ENCODE peak calls at places on chromosomes 12 and 14, in nine cellular contexts. One of them, this sample, is unnamed.

GRCh38 chr14:105851716-105852377 is 325.5 kb downstream of the TMEM121 start:
- DNase-seq in activated CD8-positive, alpha-beta memory T cell treated with anti-CD3 and anti-CD28 coated beads for 1 hour: no peak
- DNase-seq in stimulated activated CD4-positive, alpha-beta T cell treated with anti-CD3 and anti-CD28 coated beads, Interleukin-15, amount 100 ng/mL, for 24 hours: no peak
- DNase-seq in stimulated activated CD8-positive, alpha-beta memory T cell treated with anti-CD3 and anti-CD28 coated beads, Interleukin-4, amount 100 ng/mL, for 4 hours: no peak
- DNase-seq in hypothalamus: no peak
- DNase-seq in NCI-H1930: no peak
- DNase-seq in stimulated activated naive CD8-positive, alpha-beta T cell treated with anti-CD3 and anti-CD28 coated beads, Interleukin-15, Interleukin-2, amounts not matched to agents 100 U/mL and 50 U/mL, for 24 hours: no peak
- DNase-seq in naive thymus-derived CD8-positive, alpha-beta T cell: peak; percentile 59
- DNase-seq in GM23338: no peak
- DNase-seq in this sample: no peak

GRCh38 chr14:53786045-53786444 is 170.6 kb downstream of the BMP4 start:
- DNase-seq in activated CD8-positive, alpha-beta memory T cell treated with anti-CD3 and anti-CD28 coated beads for 1 hour: no peak
- DNase-seq in stimulated activated CD4-positive, alpha-beta T cell treated with anti-CD3 and anti-CD28 coated beads, Interleukin-15, amount 100 ng/mL, for 24 hours: no peak
- DNase-seq in stimulated activated CD8-positive, alpha-beta memory T cell treated with anti-CD3 and anti-CD28 coated beads, Interleukin-4, amount 100 ng/mL, for 4 hours: no peak
- DNase-seq in hypothalamus: no peak
- DNase-seq in NCI-H1930: no peak
- DNase-seq in stimulated activated naive CD8-positive, alpha-beta T cell treated with anti-CD3 and anti-CD28 coated beads, Interleukin-15, Interleukin-2, amounts not matched to agents 100 U/mL and 50 U/mL, for 24 hours: no peak
- DNase-seq in naive thymus-derived CD8-positive, alpha-beta T cell: no peak
- DNase-seq in GM23338: no peak
- DNase-seq in this sample: no peak

GRCh38 chr14:103097994-103098957 is 3.8 kb downstream of the EXOC3L4 start:
- DNase-seq in activated CD8-positive, alpha-beta memory T cell treated with anti-CD3 and anti-CD28 coated beads for 1 hour: no peak
- DNase-seq in stimulated activated CD4-positive, alpha-beta T cell treated with anti-CD3 and anti-CD28 coated beads, Interleukin-15, amount 100 ng/mL, for 24 hours: no peak
- DNase-seq in stimulated activated CD8-positive, alpha-beta memory T cell treated with anti-CD3 and anti-CD28 coated beads, Interleukin-4, amount 100 ng/mL, for 4 hours: no peak
- DNase-seq in hypothalamus: no peak
- DNase-seq in NCI-H1930: no peak
- DNase-seq in stimulated activated naive CD8-positive, alpha-beta T cell treated with anti-CD3 and anti-CD28 coated beads, Interleukin-15, Interleukin-2, amounts not matched to agents 100 U/mL and 50 U/mL, for 24 hours: no peak
- DNase-seq in naive thymus-derived CD8-positive, alpha-beta T cell: no peak
- DNase-seq in GM23338: no peak
- DNase-seq in this sample: no peak

GRCh38 chr14:103679351-103679750 is 35.9 kb downstream of the XRCC3 start:
- DNase-seq in activated CD8-positive, alpha-beta memory T cell treated with anti-CD3 and anti-CD28 coated beads for 1 hour: no peak
- DNase-seq in stimulated activated CD4-positive, alpha-beta T cell treated with anti-CD3 and anti-CD28 coated beads, Interleukin-15, amount 100 ng/mL, for 24 hours: peak; percentile 57
- DNase-seq in stimulated activated CD8-positive, alpha-beta memory T cell treated with anti-CD3 and anti-CD28 coated beads, Interleukin-4, amount 100 ng/mL, for 4 hours: no peak
- DNase-seq in hypothalamus: no peak
- DNase-seq in NCI-H1930: no peak
- DNase-seq in stimulated activated naive CD8-positive, alpha-beta T cell treated with anti-CD3 and anti-CD28 coated beads, Interleukin-15, Interleukin-2, amounts not matched to agents 100 U/mL and 50 U/mL, for 24 hours: peak; percentile 64
- DNase-seq in naive thymus-derived CD8-positive, alpha-beta T cell: no peak
- DNase-seq in GM23338: peak; percentile 62
- DNase-seq in this sample: no peak

GRCh38 chr12:92547906-92548305 is 154.9 kb upstream of the PLEKHG7 start:
- DNase-seq in activated CD8-positive, alpha-beta memory T cell treated with anti-CD3 and anti-CD28 coated beads for 1 hour: no peak
- DNase-seq in stimulated activated CD4-positive, alpha-beta T cell treated with anti-CD3 and anti-CD28 coated beads, Interleukin-15, amount 100 ng/mL, for 24 hours: no peak
- DNase-seq in stimulated activated CD8-positive, alpha-beta memory T cell treated with anti-CD3 and anti-CD28 coated beads, Interleukin-4, amount 100 ng/mL, for 4 hours: no peak
- DNase-seq in hypothalamus: no peak
- DNase-seq in NCI-H1930: no peak
- DNase-seq in stimulated activated naive CD8-positive, alpha-beta T cell treated with anti-CD3 and anti-CD28 coated beads, Interleukin-15, Interleukin-2, amounts not matched to agents 100 U/mL and 50 U/mL, for 24 hours: no peak
- DNase-seq in naive thymus-derived CD8-positive, alpha-beta T cell: no peak
- DNase-seq in GM23338: no peak
- DNase-seq in this sample: no peak

GRCh38 chr12:26195641-26196423 is 459 bp downstream of the SSPN start:
- DNase-seq in activated CD8-positive, alpha-beta memory T cell treated with anti-CD3 and anti-CD28 coated beads for 1 hour: no peak
- DNase-seq in stimulated activated CD4-positive, alpha-beta T cell treated with anti-CD3 and anti-CD28 coated beads, Interleukin-15, amount 100 ng/mL, for 24 hours: peak; percentile 17
- DNase-seq in stimulated activated CD8-positive, alpha-beta memory T cell treated with anti-CD3 and anti-CD28 coated beads, Interleukin-4, amount 100 ng/mL, for 4 hours: no peak
- DNase-seq in hypothalamus: peak; percentile 39
- DNase-seq in NCI-H1930: no peak
- DNase-seq in stimulated activated naive CD8-positive, alpha-beta T cell treated with anti-CD3 and anti-CD28 coated beads, Interleukin-15, Interleukin-2, amounts not matched to agents 100 U/mL and 50 U/mL, for 24 hours: peak; percentile 25
- DNase-seq in naive thymus-derived CD8-positive, alpha-beta T cell: no peak
- DNase-seq in GM23338: peak; percentile 65
- DNase-seq in this sample: no peak

GRCh38 chr12:130932061-130932650 is 21.6 kb upstream of the ADGRD1 start:
- DNase-seq in activated CD8-positive, alpha-beta memory T cell treated with anti-CD3 and anti-CD28 coated beads for 1 hour: no peak
- DNase-seq in stimulated activated CD4-positive, alpha-beta T cell treated with anti-CD3 and anti-CD28 coated beads, Interleukin-15, amount 100 ng/mL, for 24 hours: no peak
- DNase-seq in stimulated activated CD8-positive, alpha-beta memory T cell treated with anti-CD3 and anti-CD28 coated beads, Interleukin-4, amount 100 ng/mL, for 4 hours: no peak
- DNase-seq in hypothalamus: no peak
- DNase-seq in NCI-H1930: no peak
- DNase-seq in stimulated activated naive CD8-positive, alpha-beta T cell treated with anti-CD3 and anti-CD28 coated beads, Interleukin-15, Interleukin-2, amounts not matched to agents 100 U/mL and 50 U/mL, for 24 hours: no peak
- DNase-seq in naive thymus-derived CD8-positive, alpha-beta T cell: no peak
- DNase-seq in GM23338: no peak
- DNase-seq in this sample: no peak

GRCh38 chr14:24087004-24087403 is 7.1 kb upstream of the PCK2 start:
- DNase-seq in activated CD8-positive, alpha-beta memory T cell treated with anti-CD3 and anti-CD28 coated beads for 1 hour: no peak
- DNase-seq in stimulated activated CD4-positive, alpha-beta T cell treated with anti-CD3 and anti-CD28 coated beads, Interleukin-15, amount 100 ng/mL, for 24 hours: no peak
- DNase-seq in stimulated activated CD8-positive, alpha-beta memory T cell treated with anti-CD3 and anti-CD28 coated beads, Interleukin-4, amount 100 ng/mL, for 4 hours: no peak
- DNase-seq in hypothalamus: no peak
- DNase-seq in NCI-H1930: no peak
- DNase-seq in stimulated activated naive CD8-positive, alpha-beta T cell treated with anti-CD3 and anti-CD28 coated beads, Interleukin-15, Interleukin-2, amounts not matched to agents 100 U/mL and 50 U/mL, for 24 hours: no peak
- DNase-seq in naive thymus-derived CD8-positive, alpha-beta T cell: no peak
- DNase-seq in GM23338: no peak
- DNase-seq in this sample: no peak

GRCh38 chr14:91830777-91831176 is 36.6 kb downstream of the TC2N start:
- DNase-seq in activated CD8-positive, alpha-beta memory T cell treated with anti-CD3 and anti-CD28 coated beads for 1 hour: no peak
- DNase-seq in stimulated activated CD4-positive, alpha-beta T cell treated with anti-CD3 and anti-CD28 coated beads, Interleukin-15, amount 100 ng/mL, for 24 hours: no peak
- DNase-seq in stimulated activated CD8-positive, alpha-beta memory T cell treated with anti-CD3 and anti-CD28 coated beads, Interleukin-4, amount 100 ng/mL, for 4 hours: no peak
- DNase-seq in hypothalamus: peak; percentile 34
- DNase-seq in NCI-H1930: no peak
- DNase-seq in stimulated activated naive CD8-positive, alpha-beta T cell treated with anti-CD3 and anti-CD28 coated beads, Interleukin-15, Interleukin-2, amounts not matched to agents 100 U/mL and 50 U/mL, for 24 hours: no peak
- DNase-seq in naive thymus-derived CD8-positive, alpha-beta T cell: no peak
- DNase-seq in GM23338: peak; percentile 85
- DNase-seq in this sample: no peak

GRCh38 chr12:113061061-113061694 is 4.6 kb downstream of the DTX1 start:
- DNase-seq in activated CD8-positive, alpha-beta memory T cell treated with anti-CD3 and anti-CD28 coated beads for 1 hour: no peak
- DNase-seq in stimulated activated CD4-positive, alpha-beta T cell treated with anti-CD3 and anti-CD28 coated beads, Interleukin-15, amount 100 ng/mL, for 24 hours: no peak
- DNase-seq in stimulated activated CD8-positive, alpha-beta memory T cell treated with anti-CD3 and anti-CD28 coated beads, Interleukin-4, amount 100 ng/mL, for 4 hours: no peak
- DNase-seq in hypothalamus: no peak
- DNase-seq in NCI-H1930: no peak
- DNase-seq in stimulated activated naive CD8-positive, alpha-beta T cell treated with anti-CD3 and anti-CD28 coated beads, Interleukin-15, Interleukin-2, amounts not matched to agents 100 U/mL and 50 U/mL, for 24 hours: no peak
- DNase-seq in naive thymus-derived CD8-positive, alpha-beta T cell: no peak
- DNase-seq in GM23338: no peak
- DNase-seq in this sample: no peak

GRCh38 chr14:61625171-61625570 is 70.1 kb upstream of the HIF1A start:
- DNase-seq in activated CD8-positive, alpha-beta memory T cell treated with anti-CD3 and anti-CD28 coated beads for 1 hour: no peak
- DNase-seq in stimulated activated CD4-positive, alpha-beta T cell treated with anti-CD3 and anti-CD28 coated beads, Interleukin-15, amount 100 ng/mL, for 24 hours: no peak
- DNase-seq in stimulated activated CD8-positive, alpha-beta memory T cell treated with anti-CD3 and anti-CD28 coated beads, Interleukin-4, amount 100 ng/mL, for 4 hours: no peak
- DNase-seq in hypothalamus: no peak
- DNase-seq in NCI-H1930: no peak
- DNase-seq in stimulated activated naive CD8-positive, alpha-beta T cell treated with anti-CD3 and anti-CD28 coated beads, Interleukin-15, Interleukin-2, amounts not matched to agents 100 U/mL and 50 U/mL, for 24 hours: peak; percentile 17
- DNase-seq in naive thymus-derived CD8-positive, alpha-beta T cell: no peak
- DNase-seq in GM23338: no peak
- DNase-seq in this sample: no peak

GRCh38 chr12:78938341-78939084 is 73.9 kb downstream of the SYT1 start:
- DNase-seq in activated CD8-positive, alpha-beta memory T cell treated with anti-CD3 and anti-CD28 coated beads for 1 hour: no peak
- DNase-seq in stimulated activated CD4-positive, alpha-beta T cell treated with anti-CD3 and anti-CD28 coated beads, Interleukin-15, amount 100 ng/mL, for 24 hours: no peak
- DNase-seq in stimulated activated CD8-positive, alpha-beta memory T cell treated with anti-CD3 and anti-CD28 coated beads, Interleukin-4, amount 100 ng/mL, for 4 hours: no peak
- DNase-seq in hypothalamus: no peak
- DNase-seq in NCI-H1930: peak; percentile 88
- DNase-seq in stimulated activated naive CD8-positive, alpha-beta T cell treated with anti-CD3 and anti-CD28 coated beads, Interleukin-15, Interleukin-2, amounts not matched to agents 100 U/mL and 50 U/mL, for 24 hours: no peak
- DNase-seq in naive thymus-derived CD8-positive, alpha-beta T cell: no peak
- DNase-seq in GM23338: no peak
- DNase-seq in this sample: no peak

GRCh38 chr12:41293011-41293410 is 104.9 kb downstream of the PDZRN4 start:
- DNase-seq in activated CD8-positive, alpha-beta memory T cell treated with anti-CD3 and anti-CD28 coated beads for 1 hour: no peak
- DNase-seq in stimulated activated CD4-positive, alpha-beta T cell treated with anti-CD3 and anti-CD28 coated beads, Interleukin-15, amount 100 ng/mL, for 24 hours: no peak
- DNase-seq in stimulated activated CD8-positive, alpha-beta memory T cell treated with anti-CD3 and anti-CD28 coated beads, Interleukin-4, amount 100 ng/mL, for 4 hours: no peak
- DNase-seq in hypothalamus: no peak
- DNase-seq in NCI-H1930: no peak
- DNase-seq in stimulated activated naive CD8-positive, alpha-beta T cell treated with anti-CD3 and anti-CD28 coated beads, Interleukin-15, Interleukin-2, amounts not matched to agents 100 U/mL and 50 U/mL, for 24 hours: no peak
- DNase-seq in naive thymus-derived CD8-positive, alpha-beta T cell: no peak
- DNase-seq in GM23338: no peak
- DNase-seq in this sample: no peak

GRCh38 chr12:19681007-19681406 is 241.7 kb downstream of the AEBP2 start:
- DNase-seq in activated CD8-positive, alpha-beta memory T cell treated with anti-CD3 and anti-CD28 coated beads for 1 hour: no peak
- DNase-seq in stimulated activated CD4-positive, alpha-beta T cell treated with anti-CD3 and anti-CD28 coated beads, Interleukin-15, amount 100 ng/mL, for 24 hours: no peak
- DNase-seq in stimulated activated CD8-positive, alpha-beta memory T cell treated with anti-CD3 and anti-CD28 coated beads, Interleukin-4, amount 100 ng/mL, for 4 hours: no peak
- DNase-seq in hypothalamus: no peak
- DNase-seq in NCI-H1930: no peak
- DNase-seq in stimulated activated naive CD8-positive, alpha-beta T cell treated with anti-CD3 and anti-CD28 coated beads, Interleukin-15, Interleukin-2, amounts not matched to agents 100 U/mL and 50 U/mL, for 24 hours: no peak
- DNase-seq in naive thymus-derived CD8-positive, alpha-beta T cell: no peak
- DNase-seq in GM23338: peak; percentile 41
- DNase-seq in this sample: no peak

GRCh38 chr12:43957732-43958131 is 121.9 kb downstream of the TMEM117 start:
- DNase-seq in activated CD8-positive, alpha-beta memory T cell treated with anti-CD3 and anti-CD28 coated beads for 1 hour: no peak
- DNase-seq in stimulated activated CD4-positive, alpha-beta T cell treated with anti-CD3 and anti-CD28 coated beads, Interleukin-15, amount 100 ng/mL, for 24 hours: peak; percentile 2
- DNase-seq in stimulated activated CD8-positive, alpha-beta memory T cell treated with anti-CD3 and anti-CD28 coated beads, Interleukin-4, amount 100 ng/mL, for 4 hours: no peak
- DNase-seq in hypothalamus: no peak
- DNase-seq in NCI-H1930: peak; percentile 81
- DNase-seq in stimulated activated naive CD8-positive, alpha-beta T cell treated with anti-CD3 and anti-CD28 coated beads, Interleukin-15, Interleukin-2, amounts not matched to agents 100 U/mL and 50 U/mL, for 24 hours: peak; percentile 12
- DNase-seq in naive thymus-derived CD8-positive, alpha-beta T cell: no peak
- DNase-seq in GM23338: peak; percentile 72
- DNase-seq in this sample: no peak

GRCh38 chr14:23409475-23409874 is 1.4 kb upstream of the MYH6 start:
- DNase-seq in activated CD8-positive, alpha-beta memory T cell treated with anti-CD3 and anti-CD28 coated beads for 1 hour: no peak
- DNase-seq in stimulated activated CD4-positive, alpha-beta T cell treated with anti-CD3 and anti-CD28 coated beads, Interleukin-15, amount 100 ng/mL, for 24 hours: no peak
- DNase-seq in stimulated activated CD8-positive, alpha-beta memory T cell treated with anti-CD3 and anti-CD28 coated beads, Interleukin-4, amount 100 ng/mL, for 4 hours: no peak
- DNase-seq in hypothalamus: no peak
- DNase-seq in NCI-H1930: no peak
- DNase-seq in stimulated activated naive CD8-positive, alpha-beta T cell treated with anti-CD3 and anti-CD28 coated beads, Interleukin-15, Interleukin-2, amounts not matched to agents 100 U/mL and 50 U/mL, for 24 hours: no peak
- DNase-seq in naive thymus-derived CD8-positive, alpha-beta T cell: no peak
- DNase-seq in GM23338: no peak
- DNase-seq in this sample: no peak

GRCh38 chr12:108387771-108388170 is 48.7 kb upstream of the CMKLR1 start:
- DNase-seq in activated CD8-positive, alpha-beta memory T cell treated with anti-CD3 and anti-CD28 coated beads for 1 hour: no peak
- DNase-seq in stimulated activated CD4-positive, alpha-beta T cell treated with anti-CD3 and anti-CD28 coated beads, Interleukin-15, amount 100 ng/mL, for 24 hours: no peak
- DNase-seq in stimulated activated CD8-positive, alpha-beta memory T cell treated with anti-CD3 and anti-CD28 coated beads, Interleukin-4, amount 100 ng/mL, for 4 hours: no peak
- DNase-seq in hypothalamus: no peak
- DNase-seq in NCI-H1930: no peak
- DNase-seq in stimulated activated naive CD8-positive, alpha-beta T cell treated with anti-CD3 and anti-CD28 coated beads, Interleukin-15, Interleukin-2, amounts not matched to agents 100 U/mL and 50 U/mL, for 24 hours: no peak
- DNase-seq in naive thymus-derived CD8-positive, alpha-beta T cell: no peak
- DNase-seq in GM23338: no peak
- DNase-seq in this sample: no peak

GRCh38 chr12:6774557-6775062 is 2.3 kb downstream of the LAG3 start:
- DNase-seq in activated CD8-positive, alpha-beta memory T cell treated with anti-CD3 and anti-CD28 coated beads for 1 hour: no peak
- DNase-seq in stimulated activated CD4-positive, alpha-beta T cell treated with anti-CD3 and anti-CD28 coated beads, Interleukin-15, amount 100 ng/mL, for 24 hours: no peak
- DNase-seq in stimulated activated CD8-positive, alpha-beta memory T cell treated with anti-CD3 and anti-CD28 coated beads, Interleukin-4, amount 100 ng/mL, for 4 hours: peak; percentile 40
- DNase-seq in hypothalamus: no peak
- DNase-seq in NCI-H1930: no peak
- DNase-seq in stimulated activated naive CD8-positive, alpha-beta T cell treated with anti-CD3 and anti-CD28 coated beads, Interleukin-15, Interleukin-2, amounts not matched to agents 100 U/mL and 50 U/mL, for 24 hours: peak; percentile 58
- DNase-seq in naive thymus-derived CD8-positive, alpha-beta T cell: peak; percentile 64
- DNase-seq in GM23338: no peak
- DNase-seq in this sample: no peak

GRCh38 chr12:69274861-69275260 is 35.5 kb downstream of the CPSF6 start:
- DNase-seq in activated CD8-positive, alpha-beta memory T cell treated with anti-CD3 and anti-CD28 coated beads for 1 hour: no peak
- DNase-seq in stimulated activated CD4-positive, alpha-beta T cell treated with anti-CD3 and anti-CD28 coated beads, Interleukin-15, amount 100 ng/mL, for 24 hours: no peak
- DNase-seq in stimulated activated CD8-positive, alpha-beta memory T cell treated with anti-CD3 and anti-CD28 coated beads, Interleukin-4, amount 100 ng/mL, for 4 hours: no peak
- DNase-seq in hypothalamus: no peak
- DNase-seq in NCI-H1930: no peak
- DNase-seq in stimulated activated naive CD8-positive, alpha-beta T cell treated with anti-CD3 and anti-CD28 coated beads, Interleukin-15, Interleukin-2, amounts not matched to agents 100 U/mL and 50 U/mL, for 24 hours: no peak
- DNase-seq in naive thymus-derived CD8-positive, alpha-beta T cell: no peak
- DNase-seq in GM23338: no peak
- DNase-seq in this sample: no peak

GRCh38 chr14:34251662-34252061 is 210.4 kb downstream of the SPTSSA start:
- DNase-seq in activated CD8-positive, alpha-beta memory T cell treated with anti-CD3 and anti-CD28 coated beads for 1 hour: no peak
- DNase-seq in stimulated activated CD4-positive, alpha-beta T cell treated with anti-CD3 and anti-CD28 coated beads, Interleukin-15, amount 100 ng/mL, for 24 hours: no peak
- DNase-seq in stimulated activated CD8-positive, alpha-beta memory T cell treated with anti-CD3 and anti-CD28 coated beads, Interleukin-4, amount 100 ng/mL, for 4 hours: no peak
- DNase-seq in hypothalamus: no peak
- DNase-seq in NCI-H1930: no peak
- DNase-seq in stimulated activated naive CD8-positive, alpha-beta T cell treated with anti-CD3 and anti-CD28 coated beads, Interleukin-15, Interleukin-2, amounts not matched to agents 100 U/mL and 50 U/mL, for 24 hours: no peak
- DNase-seq in naive thymus-derived CD8-positive, alpha-beta T cell: no peak
- DNase-seq in GM23338: no peak
- DNase-seq in this sample: no peak

GRCh38 chr14:101189962-101190560 is 286.5 kb upstream of the RTL1 start:
- DNase-seq in activated CD8-positive, alpha-beta memory T cell treated with anti-CD3 and anti-CD28 coated beads for 1 hour: no peak
- DNase-seq in stimulated activated CD4-positive, alpha-beta T cell treated with anti-CD3 and anti-CD28 coated beads, Interleukin-15, amount 100 ng/mL, for 24 hours: no peak
- DNase-seq in stimulated activated CD8-positive, alpha-beta memory T cell treated with anti-CD3 and anti-CD28 coated beads, Interleukin-4, amount 100 ng/mL, for 4 hours: no peak
- DNase-seq in hypothalamus: no peak
- DNase-seq in NCI-H1930: no peak
- DNase-seq in stimulated activated naive CD8-positive, alpha-beta T cell treated with anti-CD3 and anti-CD28 coated beads, Interleukin-15, Interleukin-2, amounts not matched to agents 100 U/mL and 50 U/mL, for 24 hours: no peak
- DNase-seq in naive thymus-derived CD8-positive, alpha-beta T cell: no peak
- DNase-seq in GM23338: no peak
- DNase-seq in this sample: no peak